ENCODE peak calls at places on chromosomes 1 and 21, in seven cellular contexts. R is NT2/D1, C is mucosa of gallbladder, M is EL, Y is globus pallidus, A is sciatic nerve, I is neural crest cell. V is an unnamed sample.

GRCh38 chr1:206544562-206545257 is 37.4 kb downstream of the RASSF5 start:
- DNase-seq in C (peak; percentile 74), I (peak; percentile 90), M (peak; percentile 58), Y (peak; percentile 38), A (peak; percentile 88), R (peak; percentile 86), V (peak; percentile 95)

GRCh38 chr1:10431065-10431730 is 965 bp downstream of the CENPS start:
- DNase-seq in R (no peak), A (no peak), Y (peak; percentile 19), C (no peak), I (no peak), M (peak; percentile 45), V (no peak)

GRCh38 chr21:35048706-35049617 is at the start of gene RUNX1:
- DNase-seq in A (no peak), M (peak; percentile 90), R (no peak), Y (peak; percentile 55), C (peak; percentile 64), I (no peak), V (peak; percentile 91)

GRCh38 chr1:159854101-159854692 is 8.3 kb downstream of the VSIG8 start:
- DNase-seq in Y (peak; percentile 79), I (peak; percentile 32), M (peak; percentile 71), C (peak; percentile 67), R (peak; percentile 52), A (peak; percentile 85), V (no peak)

GRCh38 chr1:182279724-182280506 is 111.7 kb downstream of the GLUL start:
- DNase-seq in Y (peak; percentile 100), M (no peak), R (no peak), C (no peak), I (peak; percentile 53), A (peak; percentile 81), V (no peak)

GRCh38 chr1:151128800-151129199 is 17.6 kb downstream of the SEMA6C start:
- DNase-seq in C (no peak), R (no peak), M (no peak), Y (no peak), A (no peak), I (no peak), V (no peak)

GRCh38 chr1:230090194-230090711 is 23.2 kb downstream of the GALNT2 start:
- DNase-seq in C (no peak), R (no peak), I (no peak), M (peak; percentile 85), A (no peak), Y (no peak), V (no peak)

GRCh38 chr1:226804907-226805759 is 65.3 kb upstream of the PSEN2 start:
- DNase-seq in A (no peak), C (no peak), M (no peak), I (no peak), R (no peak), Y (no peak), V (no peak)

GRCh38 chr1:214719207-214719606 is 116.2 kb downstream of the CENPF start:
- DNase-seq in Y (no peak), M (no peak), I (no peak), A (no peak), R (no peak), C (no peak), V (no peak)

GRCh38 chr1:239814306-239814881 is 277.3 kb upstream of the FMN2 start:
- DNase-seq in A (no peak), M (peak; percentile 94), C (no peak), I (no peak), R (peak; percentile 77), Y (no peak), V (no peak)

GRCh38 chr1:111497592-111497991 is 5.8 kb downstream of the ADORA3 start:
- DNase-seq in Y (no peak), A (no peak), I (no peak), M (no peak), C (no peak), R (no peak), V (peak; percentile 45)

GRCh38 chr1:59743324-59744108 is 71.2 kb upstream of the HOOK1 start:
- DNase-seq in A (no peak), R (no peak), Y (peak; percentile 29), I (no peak), M (no peak), C (no peak), V (no peak)

GRCh38 chr1:22602060-22602740 is 34.2 kb upstream of the C1QA start:
- DNase-seq in C (no peak), Y (no peak), R (no peak), M (no peak), I (no peak), A (no peak), V (no peak)

GRCh38 chr1:79326875-79327274 is 320.3 kb upstream of the ADGRL4 start:
- DNase-seq in I (no peak), C (no peak), Y (no peak), A (no peak), M (no peak), R (no peak), V (no peak)

GRCh38 chr1:24057171-24057570 is 54.8 kb downstream of the MYOM3 start:
- DNase-seq in C (no peak), R (no peak), A (no peak), Y (no peak), M (no peak), I (no peak), V (no peak)

GRCh38 chr1:17839641-17840196 is 84.6 kb downstream of the ACTL8 start:
- DNase-seq in Y (no peak), M (no peak), R (no peak), A (no peak), C (no peak), I (no peak), V (no peak)

GRCh38 chr1:64245495-64245894 is 42.1 kb downstream of the UBE2U start:
- DNase-seq in R (no peak), A (no peak), Y (no peak), C (no peak), I (no peak), M (no peak), V (no peak)

GRCh38 chr21:41777934-41778815 is 11.3 kb upstream of the RIPK4 start:
- DNase-seq in M (peak; percentile 87), Y (peak; percentile 35), C (peak; percentile 91), I (peak; percentile 89), A (peak; percentile 92), R (peak; percentile 93), V (peak; percentile 97)

GRCh38 chr1:22229374-22229773 is 86.5 kb upstream of the WNT4 start:
- DNase-seq in M (peak; percentile 36), C (no peak), Y (no peak), R (no peak), I (no peak), A (no peak), V (no peak)

GRCh38 chr1:157157481-157158190 is 19.4 kb upstream of the ETV3 start:
- DNase-seq in I (no peak), A (no peak), Y (no peak), R (no peak), C (no peak), M (peak; percentile 32), V (no peak)

GRCh38 chr1:32273389-32274208 is 18.3 kb upstream of the HDAC1 start:
- DNase-seq in I (no peak), C (peak; percentile 52), Y (no peak), A (no peak), M (no peak), R (peak; percentile 78), V (no peak)

GRCh38 chr1:3511856-3512255 is 57.4 kb downstream of the ARHGEF16 start:
- DNase-seq in M (no peak), A (no peak), Y (no peak), C (no peak), R (no peak), I (no peak), V (no peak)

V was measured in esophagus muscularis mucosa.